ENCODE peak calls at places on chromosomes 3 and 15, in five cellular contexts. N is NCI-H748 treated with DMSO at 0.1 percent for 48 hours, L is T-helper 2 cell, P is left ventricle myocardium inferior, Y is AG04450. C is an unnamed sample.

GRCh38 chr3:16849240-16849639 is 35.5 kb upstream of the PLCL2 start:
- DNase-seq in L (peak), Y (no peak), N (peak), P (peak), C (peak)

GRCh38 chr15:89119489-89120478 is 31.5 kb downstream of the ABHD2 start:
- DNase-seq in L (no peak), P (no peak), N (peak), Y (no peak), C (no peak)

GRCh38 chr3:108250626-108251025 is 28.4 kb upstream of the IFT57 start:
- DNase-seq in Y (no peak), L (no peak), P (no peak), N (no peak), C (no peak)

GRCh38 chr3:193554790-193555189 is at the start of gene ATP13A4:
- DNase-seq in N (no peak), P (no peak), Y (no peak), L (no peak), C (no peak)

GRCh38 chr3:66998899-66999235 is 760 bp downstream of the KBTBD8 start:
- DNase-seq in Y (no peak), N (no peak), L (peak), P (no peak), C (no peak)

GRCh38 chr3:163785693-163786092 is 1292.6 kb downstream of the SI start:
- DNase-seq in Y (no peak), P (no peak), L (no peak), N (peak), C (no peak)

GRCh38 chr3:126915015-126915414 is 67.9 kb upstream of the PLXNA1 start:
- DNase-seq in P (no peak), Y (no peak), L (no peak), N (no peak), C (no peak)

GRCh38 chr15:30953183-30953582 is 38.2 kb downstream of the MTMR10 start:
- DNase-seq in Y (no peak), L (no peak), N (no peak), P (no peak), C (no peak)

GRCh38 chr3:131543714-131544113 is 40.9 kb upstream of the MRPL3 start:
- DNase-seq in Y (peak), L (no peak), P (peak), N (no peak), C (no peak)

GRCh38 chr3:147365196-147366115 is 40.9 kb downstream of the ZIC4 start:
- DNase-seq in P (no peak), L (no peak), N (no peak), Y (no peak), C (no peak)

GRCh38 chr3:109018828-109019227 is 65.1 kb upstream of the GUCA1C start:
- DNase-seq in N (no peak), P (no peak), L (no peak), Y (no peak), C (no peak)

GRCh38 chr3:121748638-121749275 is 784 bp downstream of the GOLGB1 start:
- DNase-seq in P (no peak), L (no peak), Y (no peak), N (no peak), C (peak)

GRCh38 chr15:90607361-90607760 is 77.6 kb downstream of the CRTC3 start:
- DNase-seq in N (no peak), L (no peak), Y (no peak), P (no peak), C (no peak)

GRCh38 chr3:133157716-133158115 is 119.5 kb downstream of the TMEM108 start:
- DNase-seq in L (no peak), P (no peak), Y (no peak), N (no peak), C (no peak)

GRCh38 chr3:115792206-115792955 is 169.1 kb downstream of the GAP43 start:
- DNase-seq in N (no peak), P (no peak), Y (no peak), L (peak), C (no peak)

GRCh38 chr3:171327441-171328174 is 132.6 kb downstream of the TNIK start:
- DNase-seq in N (no peak), Y (no peak), P (no peak), L (no peak), C (no peak)

GRCh38 chr3:125318859-125319258 is 56.3 kb downstream of the ZNF148 start:
- DNase-seq in Y (no peak), N (no peak), L (no peak), P (no peak), C (no peak)

GRCh38 chr3:123605789-123606234 is 21.0 kb upstream of the HACD2 start:
- DNase-seq in L (no peak), P (no peak), N (no peak), Y (no peak), C (no peak)

GRCh38 chr3:127679534-127680145 is 6.9 kb downstream of the ABTB1 start:
- DNase-seq in N (no peak), L (no peak), P (peak), Y (no peak), C (no peak)

GRCh38 chr3:42539871-42540714 is 37.6 kb downstream of the VIPR1 start:
- DNase-seq in N (no peak), Y (no peak), P (no peak), L (peak), C (no peak)

GRCh38 chr15:85462029-85462428 is 81.6 kb downstream of the AKAP13 start:
- DNase-seq in Y (no peak), L (no peak), N (no peak), P (no peak), C (no peak)

GRCh38 chr15:26891448-26891881 is 24.6 kb downstream of the GABRA5 start:
- DNase-seq in Y (no peak), L (no peak), N (peak), P (peak), C (peak)

GRCh38 chr15:101204744-101205535 is 46.9 kb downstream of the CHSY1 start:
- DNase-seq in N (no peak), Y (no peak), L (no peak), P (no peak), C (no peak)

GRCh38 chr3:63724987-63725386 is 72.5 kb downstream of the SNTN start:
- DNase-seq in P (no peak), N (no peak), Y (peak), L (no peak), C (no peak)

GRCh38 chr3:148178508-148178907 is 519.2 kb upstream of the AGTR1 start:
- DNase-seq in L (no peak), P (no peak), Y (no peak), N (peak), C (peak)

GRCh38 chr3:9901967-9902366 is 681 bp upstream of the IL17RE start:
- DNase-seq in L (peak), P (no peak), Y (no peak), N (no peak), C (no peak)

GRCh38 chr3:73592154-73592877 is 32.4 kb downstream of the PDZRN3 start:
- DNase-seq in P (no peak), N (peak), L (no peak), Y (no peak), C (no peak)

GRCh38 chr3:12835005-12835665 is 6.2 kb downstream of the RPL32 start:
- DNase-seq in Y (no peak), P (no peak), L (no peak), N (no peak), C (no peak)

GRCh38 chr15:94968133-94968532 is 736.8 kb downstream of the MCTP2 start:
- DNase-seq in P (no peak), L (no peak), Y (no peak), N (no peak), C (no peak)

GRCh38 chr3:106025151-106025722 is 156.4 kb upstream of the CBLB start:
- DNase-seq in P (peak), Y (no peak), N (peak), L (no peak), C (no peak)

GRCh38 chr3:127764841-127765362 is 57.4 kb downstream of the MGLL start:
- DNase-seq in N (no peak), L (no peak), P (no peak), Y (no peak), C (no peak)

GRCh38 chr3:72844436-72844999 is 3.7 kb downstream of the SHQ1 start:
- DNase-seq in N (no peak), Y (no peak), L (no peak), P (no peak), C (no peak)

GRCh38 chr15:80695911-80696651 is 971 bp downstream of the ABHD17C start:
- DNase-seq in P (peak), Y (no peak), N (peak), L (peak), C (no peak)

GRCh38 chr3:135229018-135229495 is 434.0 kb downstream of the EPHB1 start:
- DNase-seq in P (no peak), Y (no peak), N (peak), L (no peak), C (no peak)

GRCh38 chr3:27165348-27165747 is 203.8 kb downstream of the NEK10 start:
- DNase-seq in N (no peak), Y (peak), L (no peak), P (no peak), C (no peak)

GRCh38 chr3:130529816-130530215 is 12.8 kb downstream of the COL6A6 start:
- DNase-seq in P (no peak), Y (no peak), N (no peak), L (no peak), C (no peak)

C was measured in hippocampal formation.